ENCODE peak calls at places on chromosomes 12 and 14, in four cellular contexts. B is amygdala, W is EL, O is fibroblast of mammary gland. R is an unnamed sample.
A peak's percentile ranks its signal among the peaks of the same experiment; 100 is the strongest.

GRCh38 chr14:78182722-78183121 is 12.5 kb downstream of the NRXN3 start:
- DNase-seq in B (no peak), W (no peak), O (no peak), R (no peak)

GRCh38 chr12:57452181-57452936 is 2.7 kb upstream of the INHBE start:
- DNase-seq in B (no peak), W (peak; percentile 90), O (peak; percentile 89), R (peak; percentile 14)

GRCh38 chr12:104877107-104877705 is 80.9 kb downstream of the SLC41A2 start:
- DNase-seq in B (no peak), W (peak; percentile 38), O (peak; percentile 58), R (peak; percentile 9)

GRCh38 chr14:76720382-76720813 is 40.9 kb upstream of the VASH1 start:
- DNase-seq in B (no peak), W (peak; percentile 55), O (peak; percentile 56), R (no peak)

GRCh38 chr14:33776871-33777270 is 174.0 kb downstream of the EGLN3 start:
- DNase-seq in B (no peak), W (no peak), O (no peak), R (no peak)

GRCh38 chr12:64673490-64674169 is 63.3 kb downstream of the RASSF3 start:
- DNase-seq in B (no peak), W (no peak), O (no peak), R (no peak)

GRCh38 chr14:100466111-100466856 is 120.9 kb downstream of the BEGAIN start:
- DNase-seq in B (no peak), W (no peak), O (no peak), R (no peak)

GRCh38 chr12:5581616-5582367 is 149.9 kb downstream of the NTF3 start:
- DNase-seq in B (no peak), W (no peak), O (no peak), R (no peak)

GRCh38 chr14:67513631-67514108 is 19.4 kb upstream of the PLEKHH1 start:
- DNase-seq in B (no peak), W (no peak), O (no peak), R (no peak)

GRCh38 chr12:13592063-13592942 is 389.1 kb downstream of the GRIN2B start:
- DNase-seq in B (no peak), W (no peak), O (no peak), R (no peak)

GRCh38 chr14:77882098-77882497 is 82.2 kb downstream of the ADCK1 start:
- DNase-seq in B (no peak), W (no peak), O (no peak), R (peak; percentile 12)

GRCh38 chr14:68569546-68569908 is 223.3 kb downstream of the ZFP36L1 start:
- DNase-seq in B (no peak), W (no peak), O (no peak), R (peak; percentile 57)

GRCh38 chr12:71439613-71440392 is at the start of gene LGR5:
- DNase-seq in B (peak; percentile 66), W (peak; percentile 32), O (no peak), R (no peak)

GRCh38 chr14:72609205-72609916 is 284.5 kb downstream of the DPF3 start:
- DNase-seq in B (no peak), W (no peak), O (no peak), R (no peak)

GRCh38 chr14:75249251-75249957 is 29.2 kb upstream of the FOS start:
- DNase-seq in B (no peak), W (no peak), O (no peak), R (no peak)

GRCh38 chr12:102298022-102298421 is 100.4 kb upstream of the PMCH start:
- DNase-seq in B (no peak), W (peak; percentile 73), O (peak; percentile 85), R (no peak)

GRCh38 chr14:73771848-73772705 is 57.9 kb upstream of the PNMA1 start:
- DNase-seq in B (no peak), W (no peak), O (peak; percentile 75), R (no peak)

GRCh38 chr12:6950944-6951540 is at the start of gene PTPN6:
- DNase-seq in B (no peak), W (no peak), O (no peak), R (no peak)

GRCh38 chr14:105011312-105011990 is 9.4 kb downstream of the CDCA4 start:
- DNase-seq in B (no peak), W (no peak), O (no peak), R (no peak)

GRCh38 chr14:22383515-22384166 is 205.4 kb downstream of the DAD1 start:
- DNase-seq in B (no peak), W (no peak), O (no peak), R (no peak)

GRCh38 chr14:104222396-104223036 is 84.1 kb downstream of the KIF26A start:
- DNase-seq in B (no peak), W (no peak), O (no peak), R (no peak)

GRCh38 chr14:92323031-92323915 is at the start of gene SLC24A4:
- DNase-seq in B (no peak), W (peak; percentile 13), O (no peak), R (peak; percentile 41)

GRCh38 chr14:104049576-104050240 is 35.8 kb upstream of the ASPG start:
- DNase-seq in B (no peak), W (no peak), O (no peak), R (no peak)

GRCh38 chr14:68981539-68981976 is 2.5 kb upstream of the ACTN1 start:
- DNase-seq in B (no peak), W (peak; percentile 83), O (peak; percentile 34), R (no peak)

GRCh38 chr12:52521581-52522266 is 1.5 kb upstream of the KRT5 start:
- DNase-seq in B (no peak), W (peak; percentile 78), O (peak; percentile 23), R (no peak)

GRCh38 chr12:7872565-7873304 is at the start of gene SLC2A14:
- DNase-seq in B (no peak), W (no peak), O (no peak), R (no peak)

GRCh38 chr12:75720807-75721206 is 209.4 kb upstream of the KRR1 start:
- DNase-seq in B (no peak), W (no peak), O (no peak), R (no peak)

GRCh38 chr12:15563683-15564082 is 225.5 kb downstream of the EPS8 start:
- DNase-seq in B (no peak), W (peak; percentile 41), O (peak; percentile 91), R (no peak)

GRCh38 chr14:56124296-56124695 is 6.1 kb downstream of the PELI2 start:
- DNase-seq in B (no peak), W (peak; percentile 43), O (no peak), R (no peak)

GRCh38 chr12:49838973-49839633 is 3.8 kb downstream of the BCDIN3D start:
- DNase-seq in B (no peak), W (peak; percentile 53), O (peak; percentile 54), R (peak; percentile 10)

GRCh38 chr12:103102225-103102744 is 144.8 kb downstream of the ASCL1 start:
- DNase-seq in B (no peak), W (no peak), O (no peak), R (no peak)

GRCh38 chr12:49795654-49796105 is 32.5 kb downstream of the NCKAP5L start:
- DNase-seq in B (no peak), W (no peak), O (no peak), R (no peak)

GRCh38 chr14:65045011-65045410 is 57.3 kb downstream of the MAX start:
- DNase-seq in B (no peak), W (no peak), O (no peak), R (no peak)

GRCh38 chr12:53096089-53096741 is 1.3 kb upstream of the IGFBP6 start:
- DNase-seq in B (no peak), W (peak; percentile 78), O (peak; percentile 95), R (no peak)

R was measured in anterior cingulate cortex.